ENCODE peak calls at places on chromosome 17, in four cellular contexts. O, S, N and W are unnamed samples. For H3K9me3, the result is how much of the 10 kb centered on the place peaks cover.

GRCh38 chr17:80892019-80892855 is 99.4 kb upstream of the CHMP6 start:
- DNase-seq in O (peak), S (no peak), N (peak), W (no peak)

GRCh38 chr17:48012151-48012520 is 25.5 kb downstream of the COPZ2 start:
- DNase-seq in O (peak), S (no peak), N (peak), W (peak)

GRCh38 chr17:78034429-78035091 is 76.1 kb downstream of the TNRC6C start:
- DNase-seq in O (no peak), S (no peak), N (no peak), W (no peak)

GRCh38 chr17:57294075-57294474 is 37.8 kb downstream of the MSI2 start:
- DNase-seq in O (no peak), S (no peak), N (no peak), W (peak)

GRCh38 chr17:78431692-78431958 is 53.2 kb downstream of the PGS1 start:
- DNase-seq in O (no peak), S (no peak), N (no peak), W (no peak)

GRCh38 chr17:66255527-66255971 is 26.3 kb upstream of the APOH start:
- DNase-seq in O (no peak), S (no peak), N (no peak), W (no peak)

GRCh38 chr17:50511058-50511457 is 2.8 kb downstream of the MYCBPAP start:
- DNase-seq in O (no peak), S (no peak), N (peak), W (no peak)

GRCh38 chr17:79631640-79632431 is 21.0 kb upstream of the RBFOX3 start:
- DNase-seq in O (no peak), S (peak), N (no peak), W (no peak)

GRCh38 chr17:3035256-3035967 is 28.0 kb downstream of the OR1D5 start:
- DNase-seq in O (no peak), S (no peak), N (no peak), W (no peak)

GRCh38 chr17:45934044-45934979 is 40.0 kb downstream of the MAPT start:
- DNase-seq in O (no peak), S (no peak), N (no peak), W (no peak)

GRCh38 chr17:44345497-44346026 is 460 bp downstream of the GRN start:
- DNase-seq in O (peak), S (no peak), N (peak), W (peak)

GRCh38 chr17:57499648-57500049 is 243.3 kb downstream of the MSI2 start:
- DNase-seq in O (no peak), S (no peak), N (no peak), W (no peak)

GRCh38 chr17:4899341-4900230 is at the start of gene C17orf107:
- DNase-seq in O (peak), S (peak), N (peak), W (no peak)

GRCh38 chr17:64544742-64545141 is 38.0 kb downstream of the CEP95 start:
- DNase-seq in O (no peak), S (no peak), N (no peak), W (no peak)

GRCh38 chr17:81097134-81097942 is 62.4 kb downstream of the BAIAP2 start:
- DNase-seq in O (peak), S (no peak), N (no peak), W (no peak)

GRCh38 chr17:38601539-38602351 is 4.0 kb downstream of the SRCIN1 start:
- DNase-seq in O (peak), S (no peak), N (no peak), W (peak)

GRCh38 chr17:32323784-32324590 is 18.0 kb downstream of the C17orf75 start:
- DNase-seq in O (peak), S (no peak), N (no peak), W (no peak)

GRCh38 chr17:38451840-38452529 is 23.7 kb downstream of the ARHGAP23 start:
- DNase-seq in O (peak), S (no peak), N (no peak), W (peak)

GRCh38 chr17:49637050-49637449 is 40.8 kb downstream of the SPOP start:
- DNase-seq in O (no peak), S (no peak), N (no peak), W (no peak)

DNA sequence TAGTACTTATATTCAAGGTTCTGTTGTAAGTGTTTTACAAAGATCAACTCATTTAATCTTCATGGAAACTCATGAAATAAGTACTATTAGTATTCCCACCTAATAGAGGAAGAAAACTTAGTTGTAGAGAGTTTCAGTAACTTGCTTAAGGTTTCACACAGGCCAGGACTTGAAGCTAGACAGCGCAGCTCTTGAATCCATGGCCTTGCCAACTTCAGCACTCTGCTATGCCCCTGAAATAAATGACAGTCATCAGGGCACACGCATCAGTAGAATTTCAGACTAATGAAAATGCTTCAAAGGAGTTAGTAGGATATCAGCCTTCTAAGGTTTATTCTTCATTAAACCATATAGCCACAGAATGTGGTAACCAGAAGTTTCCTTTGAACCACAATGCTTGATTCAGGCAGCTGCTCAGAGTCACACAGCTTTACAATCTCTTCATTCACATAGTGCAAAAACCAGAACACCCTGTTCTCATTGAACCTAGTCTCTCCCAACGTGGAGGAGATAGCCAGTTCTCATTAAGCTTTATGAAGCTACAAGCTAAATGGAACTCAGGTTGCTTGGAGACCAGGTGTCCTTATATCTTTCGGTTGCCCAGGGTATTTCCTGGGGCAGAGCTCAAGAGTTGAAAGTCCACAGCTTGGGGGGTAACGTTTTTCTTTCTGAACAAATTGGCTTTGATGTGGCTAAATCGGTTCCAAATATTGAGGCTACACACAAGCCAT is 39.7 kb downstream of the KCNJ2 start:
- DNase-seq in O (peak), S (no peak), N (no peak), W (no peak)
- H3K9me3 ChIP-seq in O (under half), S (under half), N (under half), W (under half)

GRCh38 chr17:27081002-27081638 is 212.8 kb upstream of the WSB1 start:
- DNase-seq in O (no peak), S (no peak), N (no peak), W (no peak)

GRCh38 chr17:27079660-27080059 is 214.3 kb upstream of the WSB1 start:
- DNase-seq in O (no peak), S (no peak), N (no peak), W (no peak)

GRCh38 chr17:27078296-27078695 is 215.6 kb upstream of the WSB1 start:
- DNase-seq in O (no peak), S (no peak), N (no peak), W (no peak)

GRCh38 chr17:27072885-27073284 is 221.0 kb upstream of the WSB1 start:
- DNase-seq in O (no peak), S (no peak), N (no peak), W (no peak)

GRCh38 chr17:27076814-27077213 is 217.1 kb upstream of the WSB1 start:
- DNase-seq in O (no peak), S (no peak), N (no peak), W (no peak)
- H3K9me3 ChIP-seq in O (under half), S (under half), N (under half), W (under half)

GRCh38 chr17:69800870-69801269 is 274.2 kb upstream of the KCNJ16 start:
- DNase-seq in O (no peak), S (no peak), N (no peak), W (no peak)

GRCh38 chr17:69801368-69801767 is 273.7 kb upstream of the KCNJ16 start:
- DNase-seq in O (no peak), S (no peak), N (no peak), W (no peak)

DNA sequence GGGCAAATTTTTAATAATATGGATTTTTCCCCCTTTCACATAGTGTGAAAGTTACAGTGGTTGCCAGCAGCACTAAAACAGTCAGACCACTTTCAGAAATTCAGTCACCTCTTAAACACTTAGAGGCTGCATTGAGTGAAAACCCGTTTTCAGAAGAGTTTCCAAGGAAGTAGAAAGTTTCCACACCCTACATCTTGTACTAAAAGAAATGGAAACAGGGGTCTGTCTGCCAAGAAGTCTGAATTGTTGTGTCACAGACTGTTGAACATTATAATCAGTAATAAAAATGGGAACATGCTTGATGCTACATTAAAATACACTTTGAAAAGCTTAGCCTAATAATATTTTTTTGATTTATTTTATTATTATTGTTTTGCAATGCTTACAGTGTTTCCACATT is 278.9 kb upstream of the KCNJ16 start:
- DNase-seq in O (no peak), S (no peak), N (no peak), W (no peak)
- H3K9me3 ChIP-seq in O (under half), S (under half), N (under half), W (under half)

GRCh38 chr17:26809033-26809432 is 484.9 kb upstream of the WSB1 start:
- DNase-seq in O (no peak), S (no peak), N (no peak), W (no peak)
- H3K9me3 ChIP-seq in O (half or more), S (under half), N (half or more), W (half or more)

GRCh38 chr17:18004345-18004744 is 31.7 kb downstream of the DRC3 start:
- DNase-seq in O (no peak), S (no peak), N (no peak), W (no peak)
- H3K9me3 ChIP-seq in O (under half), S (under half), N (under half), W (under half)

DNA sequence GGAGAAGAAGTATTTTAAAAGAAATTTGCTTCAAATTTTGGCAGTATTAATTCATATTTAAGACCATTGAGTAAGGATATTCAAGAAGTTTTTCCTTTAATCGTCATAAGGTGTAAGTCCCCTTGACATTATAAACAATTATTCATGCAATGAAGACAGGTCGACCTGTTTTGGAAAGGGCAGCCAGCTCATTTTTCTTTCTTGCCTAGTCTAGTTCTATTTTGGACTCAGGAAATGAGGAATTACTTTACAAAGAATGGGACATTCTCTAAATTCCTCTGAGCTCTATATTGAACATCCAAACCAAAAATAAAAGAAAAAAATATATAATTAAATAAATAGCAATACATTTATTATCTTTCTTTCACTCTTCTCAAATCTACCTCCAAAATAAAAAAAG is 595.6 kb upstream of the KIF2B start:
- DNase-seq in O (no peak), S (no peak), N (no peak), W (no peak)
- H3K9me3 ChIP-seq in O (under half), S (under half), N (under half), W (under half)

DNA sequence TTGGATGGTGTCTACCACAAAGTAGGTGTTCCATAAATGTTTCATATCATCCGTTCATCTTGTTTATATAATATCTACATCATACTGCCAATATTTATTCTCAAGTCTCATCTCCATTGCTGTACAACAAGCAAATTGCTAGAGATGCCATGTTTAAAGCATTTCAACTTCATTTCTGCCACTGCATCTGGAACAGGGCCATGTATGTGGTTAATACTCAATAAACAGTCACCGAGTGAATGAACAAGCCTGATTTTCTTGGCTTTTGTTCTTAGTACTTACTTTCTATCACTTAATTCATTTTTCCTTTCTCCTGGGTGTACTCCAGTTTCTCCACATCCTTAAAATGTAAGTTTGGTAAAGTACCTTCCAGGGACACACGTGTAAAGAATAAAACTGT is 107.6 kb downstream of the KCNJ2 start:
- DNase-seq in O (no peak), S (no peak), N (no peak), W (no peak)
- H3K9me3 ChIP-seq in O (under half), S (under half), N (under half), W (under half)

GRCh38 chr17:54451051-54451450 is 449.6 kb upstream of the TOM1L1 start:
- DNase-seq in O (no peak), S (no peak), N (no peak), W (no peak)

GRCh38 chr17:54455251-54455868 is 445.3 kb upstream of the TOM1L1 start:
- DNase-seq in O (no peak), S (no peak), N (no peak), W (no peak)

GRCh38 chr17:54452666-54453348 is 447.8 kb upstream of the TOM1L1 start:
- DNase-seq in O (no peak), S (no peak), N (no peak), W (no peak)
- H3K9me3 ChIP-seq in O (half or more), S (under half), N (under half), W (under half)

GRCh38 chr17:16617481-16618060 is 36.1 kb downstream of the ZNF624 start:
- DNase-seq in O (no peak), S (no peak), N (no peak), W (no peak)

GRCh38 chr17:16623282-16623681 is 30.4 kb downstream of the ZNF624 start:
- DNase-seq in O (no peak), S (no peak), N (no peak), W (no peak)

DNA sequence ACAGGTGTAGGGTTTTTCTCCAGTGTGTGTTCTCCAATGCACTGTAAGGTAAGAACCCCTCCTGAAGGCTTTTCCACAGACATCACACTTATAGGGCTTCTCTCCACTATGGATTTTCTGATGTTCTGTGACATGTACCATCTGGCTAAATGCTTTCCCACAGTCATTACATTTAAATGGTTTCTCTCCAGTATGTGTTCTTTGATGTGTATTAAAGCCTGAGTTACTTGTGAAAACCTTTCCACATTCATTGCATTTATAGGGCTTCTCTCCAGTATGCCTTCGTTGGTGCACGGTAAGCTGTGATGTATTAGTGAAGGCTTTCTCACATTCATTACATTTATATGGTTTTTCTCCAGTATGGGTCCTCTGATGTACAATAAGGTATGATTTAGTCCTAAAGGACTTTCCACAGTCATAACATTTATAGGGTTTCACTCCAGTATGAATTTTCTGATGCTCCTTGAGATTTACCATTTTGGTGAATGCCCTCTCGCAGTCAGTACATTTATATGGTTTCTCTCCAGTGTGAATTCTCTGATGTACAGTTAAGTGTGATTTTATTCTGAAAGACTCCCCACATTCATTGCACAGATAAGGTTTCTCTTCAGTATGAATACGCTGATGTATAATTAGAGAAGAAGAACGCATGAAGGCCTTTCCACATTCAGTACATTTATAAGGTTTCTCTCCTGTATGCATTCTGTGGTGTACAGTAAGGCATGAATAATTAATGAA is 30.9 kb downstream of the ZNF624 start:
- DNase-seq in O (no peak), S (no peak), N (no peak), W (no peak)
- H3K9me3 ChIP-seq in O (half or more), S (half or more), N (half or more), W (half or more)

DNA sequence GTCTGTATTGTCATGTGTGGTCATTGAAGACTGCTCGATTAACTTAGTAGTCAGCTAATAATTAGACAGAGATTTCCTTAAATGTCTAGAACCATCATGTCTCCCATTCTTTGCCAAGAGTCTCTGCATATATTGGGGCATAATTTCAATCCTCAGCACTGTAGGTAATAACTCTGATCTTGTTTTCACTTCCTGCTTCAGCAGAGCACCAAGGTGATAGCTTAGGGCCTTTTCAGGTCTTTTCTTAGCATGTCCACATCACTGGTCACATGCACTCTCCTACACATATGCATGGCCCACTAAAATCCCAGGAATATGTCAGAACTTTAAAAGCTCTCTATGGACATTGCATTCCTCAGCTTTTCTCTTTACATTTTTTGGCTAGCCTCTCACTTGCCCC is 110.3 kb upstream of the NACA2 start:
- DNase-seq in O (no peak), S (no peak), N (no peak), W (no peak)
- H3K9me3 ChIP-seq in O (under half), S (under half), N (under half), W (under half)